ENCODE peak calls at places on chromosomes 16 and 17, in seven cellular contexts. R, L, N, G, C, Z and V are unnamed samples.

GRCh38 chr17:16443390-16444257 is 28.3 kb downstream of the TRPV2 start:
- DNase-seq in C (no peak), R (no peak), Z (no peak), G (no peak), L (peak; percentile 39), N (no peak), V (no peak)

GRCh38 chr16:19769239-19769638 is 51.2 kb downstream of the IQCK start:
- DNase-seq in C (no peak), L (no peak), R (no peak), N (no peak), G (no peak), Z (no peak), V (no peak)

GRCh38 chr16:67238806-67239470 is 8.3 kb downstream of the FHOD1 start:
- DNase-seq in Z (no peak), G (no peak), N (no peak), L (no peak), C (no peak), R (no peak), V (no peak)

GRCh38 chr16:80527297-80527696 is 13.5 kb upstream of the DYNLRB2 start:
- DNase-seq in C (no peak), L (peak; percentile 49), R (no peak), Z (peak; percentile 27), N (peak; percentile 32), G (no peak), V (peak; percentile 54)

GRCh38 chr16:81625544-81626152 is 153.4 kb upstream of the PLCG2 start:
- DNase-seq in L (no peak), N (no peak), Z (no peak), R (no peak), G (no peak), C (no peak), V (no peak)

GRCh38 chr16:22670551-22670970 is 143.4 kb upstream of the HS3ST2 start:
- DNase-seq in C (no peak), G (peak; percentile 7), L (no peak), Z (no peak), R (no peak), N (peak; percentile 55), V (no peak)

GRCh38 chr16:3004781-3005284 is 7.9 kb upstream of the CLDN9 start:
- DNase-seq in N (no peak), R (no peak), G (no peak), C (no peak), Z (no peak), L (peak; percentile 1), V (no peak)

GRCh38 chr17:81165246-81166032 is at the start of gene PVALEF:
- DNase-seq in L (no peak), G (no peak), N (no peak), Z (no peak), C (no peak), R (no peak), V (no peak)

GRCh38 chr16:85520853-85521736 is 92.0 kb upstream of the GSE1 start:
- DNase-seq in C (no peak), L (no peak), R (no peak), N (no peak), Z (no peak), G (no peak), V (no peak)

GRCh38 chr16:49809112-49809511 is 46.8 kb downstream of the ZNF423 start:
- DNase-seq in R (no peak), C (no peak), N (no peak), Z (no peak), G (no peak), L (no peak), V (no peak)

GRCh38 chr16:8963825-8964441 is at the start of gene USP7:
- DNase-seq in Z (peak; percentile 89), G (peak; percentile 72), C (peak; percentile 82), L (peak; percentile 73), R (peak; percentile 98), N (peak; percentile 92), V (peak; percentile 91)

GRCh38 chr17:33262724-33263123 is 30.4 kb downstream of the ASIC2 start:
- DNase-seq in G (no peak), L (no peak), N (no peak), R (no peak), C (no peak), Z (no peak), V (no peak)

GRCh38 chr17:59437766-59438165 is 106.3 kb downstream of the YPEL2 start:
- DNase-seq in R (no peak), G (no peak), L (peak; percentile 94), N (no peak), C (no peak), Z (no peak), V (no peak)

GRCh38 chr17:564526-564925 is 150.1 kb downstream of the VPS53 start:
- DNase-seq in G (no peak), C (no peak), R (no peak), L (no peak), Z (no peak), N (no peak), V (no peak)

GRCh38 chr16:22240023-22240697 is 34.1 kb downstream of the EEF2K start:
- DNase-seq in C (no peak), N (no peak), L (no peak), R (no peak), G (no peak), Z (no peak), V (no peak)

GRCh38 chr16:84643677-84644076 is 4.6 kb upstream of the KLHL36 start:
- DNase-seq in L (peak; percentile 51), G (no peak), C (no peak), Z (no peak), N (no peak), R (no peak), V (no peak)

GRCh38 chr16:86740817-86741799 is 162.8 kb downstream of the FOXL1 start:
- DNase-seq in G (no peak), R (no peak), Z (no peak), L (peak; percentile 75), C (no peak), N (no peak), V (peak; percentile 97)

GRCh38 chr17:45999900-46000290 is 845 bp downstream of the STH start:
- DNase-seq in Z (no peak), C (no peak), G (no peak), L (no peak), R (no peak), N (no peak), V (no peak)

GRCh38 chr16:65624246-65624645 is 502.4 kb upstream of the CDH11 start:
- DNase-seq in R (no peak), C (no peak), L (no peak), Z (no peak), G (no peak), N (no peak), V (no peak)

GRCh38 chr17:80783971-80784370 is 207.7 kb upstream of the CHMP6 start:
- DNase-seq in N (no peak), R (peak; percentile 37), C (no peak), Z (no peak), G (no peak), L (no peak), V (no peak)

GRCh38 chr16:60142991-60143705 is 1409.0 kb upstream of the GOT2 start:
- DNase-seq in G (no peak), Z (no peak), N (no peak), C (no peak), L (no peak), R (no peak), V (no peak)

GRCh38 chr16:68514511-68514910 is 24.6 kb upstream of the ZFP90 start:
- DNase-seq in G (no peak), C (no peak), N (no peak), L (no peak), Z (no peak), R (no peak), V (no peak)

GRCh38 chr16:1151424-1152122 is 1.3 kb upstream of the CACNA1H start:
- DNase-seq in Z (no peak), L (no peak), R (no peak), G (no peak), N (no peak), C (peak; percentile 11), V (no peak)

GRCh38 chr17:70137451-70138230 is 31.7 kb upstream of the KCNJ2 start:
- DNase-seq in C (no peak), N (peak; percentile 31), G (no peak), R (no peak), L (no peak), Z (no peak), V (no peak)

GRCh38 chr17:51231999-51232398 is 27.9 kb downstream of the MBTD1 start:
- DNase-seq in C (no peak), N (no peak), G (no peak), L (peak; percentile 20), R (no peak), Z (no peak), V (no peak)

GRCh38 chr17:60522889-60523626 is 3.0 kb downstream of the APPBP2 start:
- DNase-seq in L (no peak), G (no peak), C (no peak), N (no peak), R (no peak), Z (no peak), V (no peak)

GRCh38 chr17:61822326-61823285 is 40.7 kb downstream of the BRIP1 start:
- DNase-seq in L (no peak), G (no peak), Z (no peak), R (no peak), N (no peak), C (no peak), V (no peak)

GRCh38 chr17:47276868-47277267 is 23.2 kb downstream of the ITGB3 start:
- DNase-seq in Z (no peak), R (no peak), C (no peak), L (no peak), G (peak; percentile 67), N (no peak), V (peak; percentile 88)

GRCh38 chr17:76519048-76519614 is 17.9 kb upstream of the RHBDF2 start:
- DNase-seq in G (no peak), C (no peak), R (no peak), N (no peak), L (no peak), Z (no peak), V (no peak)

GRCh38 chr17:52477824-52478614 is 319.5 kb upstream of the CA10 start:
- DNase-seq in N (no peak), C (no peak), Z (no peak), R (no peak), L (no peak), G (no peak), V (no peak)

GRCh38 chr17:45052052-45052772 is 780 bp upstream of the DCAKD start:
- DNase-seq in R (no peak), C (peak; percentile 40), N (no peak), L (peak; percentile 82), G (peak; percentile 49), Z (peak; percentile 36), V (peak; percentile 72)